ENCODE peak calls at places on chromosomes 11 and 22, in five cellular contexts. One of them, this sample, is unnamed.

GRCh38 chr11:69683764-69684333 is 8.7 kb upstream of the LTO1 start:
- DNase-seq in stimulated activated CD8-positive, alpha-beta memory T cell treated with anti-CD3 and anti-CD28 coated beads, Interleukin-7, amount 100 ng/mL, for 1 hour: no peak
- DNase-seq in MV-4-11: no peak
- DNase-seq in EL: no peak
- DNase-seq in sciatic nerve: no peak
- DNase-seq in this sample: peak; percentile 63

GRCh38 chr11:132838621-132839020 is 693.7 kb downstream of the OPCML start:
- DNase-seq in stimulated activated CD8-positive, alpha-beta memory T cell treated with anti-CD3 and anti-CD28 coated beads, Interleukin-7, amount 100 ng/mL, for 1 hour: no peak
- DNase-seq in MV-4-11: peak; percentile 55
- DNase-seq in EL: peak; percentile 66
- DNase-seq in sciatic nerve: no peak
- DNase-seq in this sample: no peak

GRCh38 chr11:33207408-33207985 is 46.2 kb upstream of the CSTF3 start:
- DNase-seq in stimulated activated CD8-positive, alpha-beta memory T cell treated with anti-CD3 and anti-CD28 coated beads, Interleukin-7, amount 100 ng/mL, for 1 hour: no peak
- DNase-seq in MV-4-11: no peak
- DNase-seq in EL: no peak
- DNase-seq in sciatic nerve: no peak
- DNase-seq in this sample: peak; percentile 74

GRCh38 chr11:95291946-95292345 is 60.9 kb upstream of the SESN3 start:
- DNase-seq in stimulated activated CD8-positive, alpha-beta memory T cell treated with anti-CD3 and anti-CD28 coated beads, Interleukin-7, amount 100 ng/mL, for 1 hour: no peak
- DNase-seq in MV-4-11: no peak
- DNase-seq in EL: no peak
- DNase-seq in sciatic nerve: no peak
- DNase-seq in this sample: no peak

GRCh38 chr11:47731466-47731865 is 16.3 kb upstream of the AGBL2 start:
- DNase-seq in stimulated activated CD8-positive, alpha-beta memory T cell treated with anti-CD3 and anti-CD28 coated beads, Interleukin-7, amount 100 ng/mL, for 1 hour: no peak
- DNase-seq in MV-4-11: no peak
- DNase-seq in EL: no peak
- DNase-seq in sciatic nerve: no peak
- DNase-seq in this sample: no peak

GRCh38 chr11:111795333-111795985 is 29.3 kb upstream of the PPP2R1B start:
- DNase-seq in stimulated activated CD8-positive, alpha-beta memory T cell treated with anti-CD3 and anti-CD28 coated beads, Interleukin-7, amount 100 ng/mL, for 1 hour: no peak
- DNase-seq in MV-4-11: no peak
- DNase-seq in EL: peak; percentile 61
- DNase-seq in sciatic nerve: no peak
- DNase-seq in this sample: no peak

GRCh38 chr11:59756845-59757244 is 1.7 kb downstream of the STX3 start:
- DNase-seq in stimulated activated CD8-positive, alpha-beta memory T cell treated with anti-CD3 and anti-CD28 coated beads, Interleukin-7, amount 100 ng/mL, for 1 hour: no peak
- DNase-seq in MV-4-11: peak; percentile 7
- DNase-seq in EL: peak; percentile 51
- DNase-seq in sciatic nerve: no peak
- DNase-seq in this sample: peak; percentile 83

GRCh38 chr11:36069576-36070214 is 125.8 kb downstream of the LDLRAD3 start:
- DNase-seq in stimulated activated CD8-positive, alpha-beta memory T cell treated with anti-CD3 and anti-CD28 coated beads, Interleukin-7, amount 100 ng/mL, for 1 hour: no peak
- DNase-seq in MV-4-11: no peak
- DNase-seq in EL: no peak
- DNase-seq in sciatic nerve: no peak
- DNase-seq in this sample: no peak

GRCh38 chr11:117678651-117679407 is 118.2 kb downstream of the DSCAML1 start:
- DNase-seq in stimulated activated CD8-positive, alpha-beta memory T cell treated with anti-CD3 and anti-CD28 coated beads, Interleukin-7, amount 100 ng/mL, for 1 hour: no peak
- DNase-seq in MV-4-11: no peak
- DNase-seq in EL: no peak
- DNase-seq in sciatic nerve: no peak
- DNase-seq in this sample: no peak

GRCh38 chr11:128686045-128686741 is 7.7 kb upstream of the FLI1 start:
- DNase-seq in stimulated activated CD8-positive, alpha-beta memory T cell treated with anti-CD3 and anti-CD28 coated beads, Interleukin-7, amount 100 ng/mL, for 1 hour: no peak
- DNase-seq in MV-4-11: no peak
- DNase-seq in EL: no peak
- DNase-seq in sciatic nerve: no peak
- DNase-seq in this sample: no peak

GRCh38 chr22:19060356-19061009 is 61.7 kb downstream of the DGCR2 start:
- DNase-seq in stimulated activated CD8-positive, alpha-beta memory T cell treated with anti-CD3 and anti-CD28 coated beads, Interleukin-7, amount 100 ng/mL, for 1 hour: no peak
- DNase-seq in MV-4-11: no peak
- DNase-seq in EL: no peak
- DNase-seq in sciatic nerve: no peak
- DNase-seq in this sample: no peak